ENCODE peak calls at places on chromosome 7, in six cellular contexts. R is astrocyte, M is mesendoderm, E is neural progenitor cell, Y is PC-3, F is H9. L is an unnamed sample.

GRCh38 chr7:137882261-137882668 is 35.5 kb upstream of the DGKI start:
- DNase-seq in R (peak), M (peak), E (no peak), Y (peak), F (no peak), L (peak)

GRCh38 chr7:19964198-19964597 is 190.8 kb upstream of the TMEM196 start:
- DNase-seq in R (peak), M (no peak), E (no peak), Y (no peak), F (no peak), L (no peak)

GRCh38 chr7:29854257-29854938 is 48.1 kb downstream of the WIPF3 start:
- DNase-seq in R (peak), M (peak), E (no peak), Y (peak), F (peak), L (no peak)

GRCh38 chr7:124071843-124072242 is 39.0 kb upstream of the TMEM229A start:
- DNase-seq in R (no peak), M (no peak), E (no peak), Y (peak), F (no peak), L (no peak)

GRCh38 chr7:22874904-22875303 is 52.3 kb upstream of the TOMM7 start:
- DNase-seq in R (no peak), M (no peak), E (no peak), Y (no peak), F (no peak), L (no peak)

GRCh38 chr7:116543664-116544063 is 18.8 kb downstream of the CAV1 start:
- DNase-seq in R (peak), M (peak), E (no peak), Y (peak), F (no peak), L (no peak)

GRCh38 chr7:43669286-43670081 is 59.8 kb downstream of the COA1 start:
- DNase-seq in R (peak), M (peak), E (no peak), Y (no peak), F (peak), L (no peak)

GRCh38 chr7:22726345-22726848 is 603 bp upstream of the IL6 start:
- DNase-seq in R (peak), M (peak), E (peak), Y (peak), F (peak), L (peak)

GRCh38 chr7:99392659-99393362 is 15.6 kb downstream of the PDAP1 start:
- DNase-seq in R (peak), M (peak), E (peak), Y (no peak), F (peak), L (no peak)

GRCh38 chr7:4906682-4907081 is 23.2 kb upstream of the RADIL start:
- DNase-seq in R (no peak), M (peak), E (no peak), Y (no peak), F (no peak), L (no peak)

GRCh38 chr7:51316666-51317581 is at the start of gene COBL:
- DNase-seq in R (no peak), M (peak), E (peak), Y (peak), F (peak), L (no peak)

GRCh38 chr7:56491636-56492425 is 375.6 kb upstream of the NUPR2 start:
- DNase-seq in R (no peak), M (no peak), E (no peak), Y (no peak), F (no peak), L (no peak)

GRCh38 chr7:26199301-26200112 is 1.0 kb downstream of the HNRNPA2B1 start:
- DNase-seq in R (peak), M (peak), E (peak), Y (no peak), F (no peak), L (no peak)

GRCh38 chr7:96901822-96902412 is 103.4 kb upstream of the DLX6 start:
- DNase-seq in R (no peak), M (no peak), E (no peak), Y (peak), F (no peak), L (peak)

GRCh38 chr7:41891967-41892755 is 189.3 kb upstream of the INHBA start:
- DNase-seq in R (no peak), M (peak), E (peak), Y (no peak), F (peak), L (no peak)

GRCh38 chr7:113806633-113807327 is 112.0 kb downstream of the PPP1R3A start:
- DNase-seq in R (no peak), M (no peak), E (no peak), Y (no peak), F (no peak), L (no peak)

GRCh38 chr7:1590887-1591286 is 21.1 kb upstream of the PSMG3 start:
- DNase-seq in R (no peak), M (no peak), E (no peak), Y (no peak), F (no peak), L (no peak)

GRCh38 chr7:139777948-139778841 is at the start of gene HIPK2:
- DNase-seq in R (peak), M (peak), E (peak), Y (peak), F (peak), L (no peak)

GRCh38 chr7:128705891-128706333 is 33.2 kb upstream of the CALU start:
- DNase-seq in R (no peak), M (peak), E (no peak), Y (peak), F (no peak), L (peak)

GRCh38 chr7:66974986-66975590 is 20.3 kb downstream of the SBDS start:
- DNase-seq in R (no peak), M (peak), E (no peak), Y (no peak), F (no peak), L (no peak)

GRCh38 chr7:107469836-107470416 is at the start of gene GPR22:
- DNase-seq in R (no peak), M (no peak), E (no peak), Y (no peak), F (no peak), L (no peak)

GRCh38 chr7:90768301-90768700 is 172.2 kb downstream of the CDK14 start:
- DNase-seq in R (no peak), M (no peak), E (no peak), Y (no peak), F (no peak), L (no peak)

GRCh38 chr7:155462163-155462735 is 4.3 kb downstream of the EN2 start:
- DNase-seq in R (no peak), M (no peak), E (no peak), Y (no peak), F (no peak), L (no peak)

GRCh38 chr7:70738080-70738479 is 393.9 kb upstream of the GALNT17 start:
- DNase-seq in R (peak), M (peak), E (no peak), Y (peak), F (no peak), L (no peak)

GRCh38 chr7:65951837-65952578 is 30.0 kb downstream of the GUSB start:
- DNase-seq in R (no peak), M (no peak), E (no peak), Y (peak), F (no peak), L (no peak)

GRCh38 chr7:157088136-157088535 is 50.6 kb upstream of the UBE3C start:
- DNase-seq in R (no peak), M (no peak), E (no peak), Y (no peak), F (no peak), L (no peak)

GRCh38 chr7:105521027-105521730 is 892 bp downstream of the PUS7 start:
- DNase-seq in R (peak), M (peak), E (peak), Y (peak), F (peak), L (no peak)

GRCh38 chr7:18459439-18459838 is 36.1 kb upstream of the HDAC9 start:
- DNase-seq in R (peak), M (peak), E (no peak), Y (no peak), F (no peak), L (no peak)
- H3K9ac ChIP-seq in R (no peak), M (no peak), E (no peak), Y (no peak), F (no peak), L (no peak)

GRCh38 chr7:27361522-27361921 is 118.9 kb downstream of the EVX1 start:
- DNase-seq in R (no peak), M (peak), E (no peak), Y (no peak), F (no peak), L (no peak)

GRCh38 chr7:27359737-27360136 is 117.1 kb downstream of the EVX1 start:
- DNase-seq in R (no peak), M (no peak), E (no peak), Y (no peak), F (no peak), L (no peak)

GRCh38 chr7:27364344-27364758 is 121.7 kb downstream of the EVX1 start:
- DNase-seq in R (peak), M (no peak), E (no peak), Y (peak), F (no peak), L (no peak)

GRCh38 chr7:27359167-27359731 is 116.6 kb downstream of the EVX1 start:
- DNase-seq in R (no peak), M (no peak), E (no peak), Y (no peak), F (no peak), L (no peak)

GRCh38 chr7:27362026-27362425 is 119.4 kb downstream of the EVX1 start:
- DNase-seq in R (no peak), M (no peak), E (no peak), Y (no peak), F (no peak), L (no peak)
- H3K9ac ChIP-seq in R (no peak), M (no peak), E (no peak), Y (no peak), F (no peak), L (no peak)

GRCh38 chr7:100867796-100868485 is 754 bp downstream of the TRIP6 start:
- DNase-seq in R (no peak), M (peak), E (peak), Y (no peak), F (peak), L (no peak)
- H3K9ac ChIP-seq in R (peak), M (peak), E (peak), Y (peak), F (peak), L (peak)

GRCh38 chr7:15686957-15687644 is 618 bp upstream of the MEOX2 start:
- DNase-seq in R (no peak), M (peak), E (peak), Y (no peak), F (peak), L (no peak)
- H3K9ac ChIP-seq in R (no peak), M (no peak), E (no peak), Y (no peak), F (no peak), L (no peak)

GRCh38 chr7:24283559-24283899 is 461 bp upstream of the NPY start:
- DNase-seq in R (no peak), M (peak), E (peak), Y (no peak), F (no peak), L (no peak)
- H3K9ac ChIP-seq in R (no peak), M (no peak), E (no peak), Y (no peak), F (no peak), L (no peak)

DNA sequence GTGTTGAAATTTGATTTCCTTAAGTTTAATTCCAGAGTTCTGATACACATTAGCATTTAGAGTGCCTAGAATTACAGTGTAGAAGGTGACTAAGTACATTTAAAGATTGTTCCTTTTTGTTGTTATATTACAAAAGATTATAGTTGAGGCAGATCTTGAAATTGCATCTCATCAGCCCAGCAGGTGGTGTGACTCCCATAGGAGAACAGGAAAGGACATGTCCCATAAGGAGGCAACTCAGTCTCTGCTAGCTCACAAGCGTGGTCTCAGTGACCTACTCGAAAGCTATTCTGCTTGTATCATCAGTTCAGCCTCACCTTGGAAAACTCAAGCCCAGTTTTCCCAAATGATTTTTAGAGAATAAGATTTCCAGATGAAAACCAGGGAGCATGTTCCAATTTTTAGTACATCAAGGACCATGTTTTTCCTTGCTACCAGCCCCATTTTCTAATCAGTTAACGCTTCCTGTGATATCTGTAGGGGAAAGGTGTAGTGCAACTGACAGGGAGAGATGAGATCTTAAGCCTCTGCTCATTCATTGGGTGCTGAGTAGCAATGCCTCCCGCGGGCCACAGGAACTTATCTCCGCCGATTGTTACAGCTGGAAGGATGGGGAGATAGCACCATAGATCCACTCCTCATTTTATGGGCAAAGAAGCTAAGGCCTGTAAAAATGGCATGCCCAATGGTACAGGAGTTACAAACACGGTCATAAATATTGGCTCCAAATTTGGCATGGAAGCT is 1.1 kb upstream of the GNAI1 start:
- DNase-seq in R (no peak), M (peak), E (peak), Y (peak), F (no peak), L (no peak)
- H3K9ac ChIP-seq in R (no peak), M (peak), E (no peak), Y (no peak), F (no peak), L (peak)

DNA sequence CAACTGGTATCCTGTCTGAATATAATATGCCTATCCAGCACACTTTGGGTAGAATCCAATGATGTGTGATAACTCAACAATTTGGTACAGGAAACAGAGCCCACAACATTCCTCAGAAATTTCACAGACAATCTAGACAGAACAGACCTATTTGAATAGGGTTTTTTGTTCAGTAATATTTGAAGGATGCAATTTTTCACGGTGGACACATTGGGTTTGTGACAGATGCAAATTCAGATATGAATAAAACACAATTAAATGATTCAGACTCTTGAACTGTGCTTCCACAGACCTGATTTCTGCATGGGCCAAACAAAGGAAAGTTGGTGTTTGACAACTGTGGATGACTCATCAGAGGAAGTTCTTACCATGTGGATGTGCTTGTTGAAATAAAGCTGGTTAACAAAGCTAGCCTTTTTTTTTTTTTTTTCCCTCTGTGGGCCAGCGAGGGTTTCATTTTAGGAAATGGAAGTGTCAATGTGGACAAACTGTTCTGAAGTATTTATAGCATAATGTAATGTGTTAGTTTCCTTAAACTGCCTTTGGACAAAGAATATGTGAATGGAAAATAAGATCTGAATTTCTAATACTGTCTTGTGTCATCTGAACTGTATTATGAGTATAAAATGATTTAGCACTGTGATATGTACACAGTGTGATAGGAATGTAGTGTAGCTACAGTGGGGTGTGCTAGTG is 43.2 kb upstream of the FAM133B start:
- DNase-seq in R (peak), M (peak), E (no peak), Y (peak), F (no peak), L (peak)
- H3K9ac ChIP-seq in R (peak), M (no peak), E (no peak), Y (peak), F (no peak), L (no peak)

GRCh38 chr7:148607151-148607661 is 16.6 kb downstream of the C7orf33 start:
- DNase-seq in R (no peak), M (peak), E (peak), Y (no peak), F (peak), L (no peak)
- H3K9ac ChIP-seq in R (no peak), M (no peak), E (no peak), Y (no peak), F (no peak), L (no peak)

L was measured in keratinocyte.